ENCODE peak calls at places on chromosomes 13 and 19, in six cellular contexts. O is AG04450, T is fibroblast of lung, K is HCT116, Q is brain microvascular endothelial cell, A is tibial artery. P is an unnamed sample.

GRCh38 chr13:98874029-98874397 is 103.9 kb downstream of the DOCK9 start:
- DNase-seq in O (no peak), T (peak; percentile 13), K (no peak), Q (no peak), A (no peak), P (no peak)

GRCh38 chr19:51501594-51502263 is at the start of gene SIGLEC12:
- DNase-seq in O (no peak), T (no peak), K (no peak), Q (no peak), A (no peak), P (no peak)

GRCh38 chr19:1431759-1432506 is 6.3 kb upstream of the RPS15 start:
- DNase-seq in O (no peak), T (no peak), K (no peak), Q (no peak), A (no peak), P (no peak)

GRCh38 chr19:3494051-3494450 is 6.4 kb downstream of the DOHH start:
- DNase-seq in O (no peak), T (no peak), K (no peak), Q (no peak), A (no peak), P (no peak)

GRCh38 chr19:38648789-38649304 is 1.4 kb downstream of the ACTN4 start:
- DNase-seq in O (no peak), T (no peak), K (no peak), Q (no peak), A (no peak), P (no peak)

GRCh38 chr13:88526853-88527215 is 855.7 kb downstream of the SLITRK5 start:
- DNase-seq in O (no peak), T (no peak), K (no peak), Q (no peak), A (no peak), P (no peak)

GRCh38 chr19:38769635-38770211 is 3.6 kb downstream of the LGALS7 start:
- DNase-seq in O (peak; percentile 16), T (peak; percentile 53), K (peak; percentile 19), Q (peak; percentile 69), A (peak; percentile 89), P (no peak)

GRCh38 chr13:26992951-26993490 is 178.6 kb downstream of the USP12 start:
- DNase-seq in O (no peak), T (no peak), K (no peak), Q (no peak), A (no peak), P (no peak)

GRCh38 chr13:99434258-99434788 is 66.9 kb upstream of the TM9SF2 start:
- DNase-seq in O (no peak), T (no peak), K (no peak), Q (no peak), A (no peak), P (no peak)

GRCh38 chr19:4800591-4801081 is 9.1 kb downstream of the FEM1A start:
- DNase-seq in O (no peak), T (no peak), K (no peak), Q (no peak), A (no peak), P (no peak)

GRCh38 chr19:45968626-45969025 is 5.0 kb downstream of the NOVA2 start:
- DNase-seq in O (no peak), T (no peak), K (no peak), Q (no peak), A (no peak), P (no peak)

GRCh38 chr13:49399801-49400472 is 43.9 kb downstream of the CAB39L start:
- DNase-seq in O (no peak), T (no peak), K (no peak), Q (no peak), A (no peak), P (no peak)

GRCh38 chr13:81639984-81640582 is 1299.2 kb upstream of the SPRY2 start:
- DNase-seq in O (no peak), T (no peak), K (peak; percentile 0), Q (no peak), A (no peak), P (no peak)
- TF ChIP-seq CTCF in O (no peak), T (no peak), K (peak; percentile 17), Q (peak; percentile 33), A (no peak), P (peak; percentile 58)

GRCh38 chr19:17752865-17753639 is 1.8 kb downstream of the FCHO1 start:
- DNase-seq in O (no peak), T (no peak), K (no peak), Q (no peak), A (no peak), P (no peak)

GRCh38 chr19:17755533-17755885 is 4.2 kb downstream of the FCHO1 start:
- DNase-seq in O (no peak), T (no peak), K (no peak), Q (no peak), A (no peak), P (no peak)

GRCh38 chr19:17755977-17756670 is 4.8 kb downstream of the FCHO1 start:
- DNase-seq in O (no peak), T (peak; percentile 69), K (no peak), Q (peak; percentile 25), A (no peak), P (no peak)

GRCh38 chr19:17753976-17754375 is 2.7 kb downstream of the FCHO1 start:
- DNase-seq in O (no peak), T (no peak), K (no peak), Q (no peak), A (no peak), P (no peak)

DNA sequence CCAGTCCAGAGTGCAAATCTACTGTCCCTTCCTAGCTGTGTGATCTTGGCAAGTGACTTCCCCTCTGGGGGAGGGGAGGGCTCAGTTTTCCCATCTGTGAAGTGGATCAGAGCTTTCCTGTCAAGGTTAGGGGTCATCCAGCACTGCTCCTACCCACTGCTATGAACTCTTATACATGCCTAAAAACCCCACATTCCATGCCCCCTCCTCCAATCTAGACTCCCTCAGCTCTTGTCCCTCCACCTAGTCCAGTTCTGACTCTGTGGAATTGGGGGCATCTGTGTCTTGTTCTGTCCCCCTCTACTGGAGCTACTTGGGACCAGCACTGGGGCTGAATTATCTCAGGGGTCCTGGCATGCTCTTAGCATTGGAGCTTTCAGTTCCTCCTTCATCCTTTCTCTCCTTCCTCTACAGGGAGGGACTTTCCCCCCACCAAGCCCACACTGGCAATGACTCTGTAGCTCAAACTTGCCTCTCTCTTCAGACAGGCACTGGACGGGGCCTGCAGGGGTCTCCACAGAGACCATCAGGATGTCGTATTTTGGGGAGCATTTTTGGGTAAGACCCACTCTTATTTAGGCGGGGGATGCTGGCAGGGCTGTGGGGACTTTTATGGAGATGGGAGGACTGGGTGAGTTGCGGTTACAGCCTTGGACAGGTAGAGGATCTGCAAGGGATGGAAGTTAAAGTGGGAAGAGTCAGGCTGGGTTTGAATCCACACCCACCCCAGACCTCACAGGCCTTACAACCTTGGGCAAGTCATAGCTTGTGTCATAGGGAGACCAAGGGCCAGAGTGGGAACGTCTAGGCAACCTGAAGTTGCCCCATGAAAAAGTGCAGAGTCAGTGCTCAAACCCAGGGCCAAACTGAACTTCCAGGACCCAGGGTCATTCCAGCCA is 3.6 kb downstream of the FCHO1 start:
- DNase-seq in O (no peak), T (no peak), K (no peak), Q (no peak), A (no peak), P (no peak)
- H3K4me3 ChIP-seq in O (no peak overlapping the region), T (no peak overlapping the region), K (no peak overlapping the region), Q (no peak overlapping the region), A (no peak overlapping the region), P (no peak overlapping the region)

DNA sequence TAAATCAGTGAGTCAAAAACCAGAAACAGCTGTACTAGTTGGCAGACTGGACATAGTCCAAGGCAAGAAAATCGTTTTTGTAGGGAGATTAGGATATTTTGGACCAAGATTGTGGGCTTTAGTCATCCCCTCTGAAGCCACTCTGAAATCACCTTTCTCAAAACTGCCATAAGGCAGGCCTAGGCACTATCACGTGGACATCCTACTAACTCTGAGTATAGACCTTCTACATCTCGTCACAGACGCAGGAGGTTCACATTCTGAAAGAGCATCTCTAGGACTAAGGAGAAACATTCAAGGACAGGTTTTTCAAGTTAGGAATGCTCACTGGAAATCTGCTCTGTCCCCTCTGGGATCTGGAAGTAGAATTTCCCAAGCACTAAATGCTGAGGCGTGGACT is 2.4 kb upstream of the RUBCNL start:
- DNase-seq in O (no peak), T (no peak), K (no peak), Q (no peak), A (no peak), P (no peak)
- H3K27me3 ChIP-seq in O (peaks cover 36% of the 10 kb centered on the region), T (peaks cover 30% of the 10 kb centered on the region), K (no peaks in the 10 kb centered on the region), Q (peaks cover 16% of the 10 kb centered on the region), A (peaks cover 26% of the 10 kb centered on the region), P (peaks cover 19% of the 10 kb centered on the region)

DNA sequence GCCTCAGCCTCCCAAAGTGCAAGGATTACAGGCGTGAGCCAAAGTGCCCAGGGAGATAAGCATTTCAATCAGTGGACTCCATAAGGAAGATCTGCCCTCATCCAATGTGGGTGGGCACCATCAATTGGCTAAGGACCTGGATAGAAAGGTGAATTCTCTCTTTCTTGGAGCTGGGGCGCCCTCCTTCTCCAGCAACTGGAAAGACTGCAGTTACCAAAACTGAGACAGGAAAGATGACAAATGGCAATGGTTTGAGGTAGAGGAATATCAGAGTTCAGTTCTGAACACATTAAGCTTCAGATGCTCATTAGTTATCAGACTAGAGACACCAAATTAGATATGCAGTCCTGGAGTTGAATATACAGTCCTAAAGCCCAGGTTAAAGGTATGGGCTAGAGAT is 10.5 kb upstream of the ELF1 start:
- DNase-seq in O (no peak), T (no peak), K (no peak), Q (no peak), A (no peak), P (no peak)
- TF ChIP-seq CTCF in O (no peak), T (no peak), K (peak; percentile 43), Q (peak; percentile 8), A (no peak), P (no peak)

GRCh38 chr13:48320396-48320790 is 16.8 kb downstream of the RB1 start:
- DNase-seq in O (no peak), T (no peak), K (no peak), Q (no peak), A (no peak), P (no peak)

GRCh38 chr13:48317511-48317981 is 14.0 kb downstream of the RB1 start:
- DNase-seq in O (no peak), T (no peak), K (no peak), Q (no peak), A (no peak), P (no peak)

GRCh38 chr13:48319458-48320395 is 16.2 kb downstream of the RB1 start:
- DNase-seq in O (no peak), T (no peak), K (no peak), Q (no peak), A (no peak), P (no peak)

GRCh38 chr13:48318014-48318713 is 14.6 kb downstream of the RB1 start:
- DNase-seq in O (no peak), T (no peak), K (no peak), Q (no peak), A (no peak), P (no peak)

DNA sequence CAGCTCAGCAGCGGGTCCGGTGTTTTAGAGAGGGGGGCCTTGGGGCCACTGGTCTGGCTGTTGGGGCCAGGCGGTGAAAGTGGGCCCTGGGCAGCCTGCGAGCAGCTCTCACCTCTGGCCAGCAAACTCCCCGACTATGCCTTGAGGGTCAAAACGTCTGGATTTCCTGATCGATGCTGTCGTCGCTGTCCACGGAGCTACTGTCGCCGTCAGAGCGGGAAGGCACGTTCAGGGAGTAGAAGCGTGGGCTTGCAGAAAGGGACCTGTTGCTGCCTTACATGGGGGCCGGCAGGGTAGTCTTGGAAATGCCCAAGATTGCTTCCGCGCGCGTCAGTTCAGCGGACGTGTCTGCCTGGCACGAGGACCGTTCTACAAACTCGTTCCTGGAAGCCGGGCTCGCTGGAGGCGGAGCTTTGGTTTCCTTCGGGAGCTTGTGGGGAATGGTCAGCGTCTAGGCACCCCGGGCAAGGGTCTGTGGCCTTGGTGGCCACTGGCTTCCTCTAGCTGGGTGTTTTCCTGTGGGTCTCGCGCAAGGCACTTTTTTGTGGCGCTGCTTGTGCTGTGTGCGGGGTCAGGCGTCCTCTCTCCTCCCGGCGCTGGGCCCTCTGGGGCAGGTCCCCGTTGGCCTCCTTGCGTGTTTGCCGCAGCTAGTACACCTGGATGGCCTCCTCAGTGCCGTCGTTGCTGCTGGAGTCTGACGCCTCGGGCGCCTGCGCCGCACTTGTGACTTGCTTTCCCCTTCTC is 15.3 kb downstream of the RB1 start:
- DNase-seq in O (no peak), T (no peak), K (no peak), Q (no peak), A (peak; percentile 74), P (no peak)
- H3K4me3 ChIP-seq in O (no peak overlapping the region), T (no peak overlapping the region), K (no peak overlapping the region), Q (no peak overlapping the region), A (peak overlapping the region; percentile 47), P (no peak overlapping the region)

P was measured in kidney epithelial cell.